ENCODE peak calls at places on chromosomes 3 and 15, in eight cellular contexts. B, Y, A, K, I, Z, H and M are unnamed samples.

GRCh38 chr3:158739078-158739477 is 6.8 kb upstream of the RARRES1 start:
- DNase-seq in B (no peak), H (no peak), Z (no peak), I (no peak), K (no peak), A (no peak), Y (no peak), M (no peak)

GRCh38 chr15:96472647-96473046 is 142.1 kb downstream of the NR2F2 start:
- DNase-seq in B (no peak), A (no peak), K (no peak), Y (no peak), I (no peak), Z (no peak), H (no peak), M (no peak)

GRCh38 chr3:42256135-42256819 is 9.7 kb downstream of the CCK start:
- DNase-seq in Z (no peak), B (peak; percentile 23), Y (no peak), H (no peak), K (no peak), I (no peak), A (no peak), M (peak; percentile 87)

GRCh38 chr3:131995936-131996335 is 38.9 kb downstream of the CPNE4 start:
- DNase-seq in H (no peak), Y (no peak), K (no peak), A (no peak), Z (no peak), B (no peak), I (no peak), M (no peak)

GRCh38 chr3:100789582-100789981 is 80.3 kb downstream of the TFG start:
- DNase-seq in H (no peak), K (no peak), B (no peak), Y (no peak), I (no peak), A (no peak), Z (no peak), M (no peak)

GRCh38 chr15:90412356-90413194 is 24.5 kb downstream of the IQGAP1 start:
- DNase-seq in A (peak; percentile 49), K (no peak), B (peak; percentile 47), Z (no peak), Y (no peak), H (peak; percentile 73), I (no peak), M (peak; percentile 98)

GRCh38 chr3:179563298-179563934 is 690 bp downstream of the ACTL6A start:
- DNase-seq in Y (peak; percentile 70), Z (peak; percentile 66), K (peak; percentile 53), I (no peak), H (peak; percentile 87), A (peak; percentile 64), B (peak; percentile 80), M (peak; percentile 68)

GRCh38 chr3:133964547-133964946 is 65.2 kb downstream of the SLCO2A1 start:
- DNase-seq in Y (no peak), I (no peak), A (no peak), H (no peak), B (peak; percentile 5), Z (no peak), K (no peak), M (no peak)

GRCh38 chr3:157146664-157147082 is 13.3 kb downstream of the CCNL1 start:
- DNase-seq in Z (no peak), Y (no peak), I (no peak), K (no peak), B (no peak), A (no peak), H (no peak), M (no peak)

GRCh38 chr3:98388147-98388546 is 2.3 kb upstream of the OR5K3 start:
- DNase-seq in B (no peak), H (no peak), A (no peak), I (no peak), Y (no peak), Z (no peak), K (no peak), M (peak; percentile 37)

GRCh38 chr3:12143949-12144504 is 14.7 kb downstream of the TIMP4 start:
- DNase-seq in H (no peak), K (peak; percentile 52), Y (peak; percentile 16), Z (peak; percentile 81), A (peak; percentile 39), I (peak; percentile 66), B (no peak), M (no peak)

GRCh38 chr15:84142888-84143337 is 92.7 kb upstream of the GOLGA6L4 start:
- DNase-seq in A (peak; percentile 84), Y (peak; percentile 84), H (peak; percentile 93), B (peak; percentile 90), Z (peak; percentile 54), K (peak; percentile 45), I (peak; percentile 39), M (peak; percentile 78)

DNA sequence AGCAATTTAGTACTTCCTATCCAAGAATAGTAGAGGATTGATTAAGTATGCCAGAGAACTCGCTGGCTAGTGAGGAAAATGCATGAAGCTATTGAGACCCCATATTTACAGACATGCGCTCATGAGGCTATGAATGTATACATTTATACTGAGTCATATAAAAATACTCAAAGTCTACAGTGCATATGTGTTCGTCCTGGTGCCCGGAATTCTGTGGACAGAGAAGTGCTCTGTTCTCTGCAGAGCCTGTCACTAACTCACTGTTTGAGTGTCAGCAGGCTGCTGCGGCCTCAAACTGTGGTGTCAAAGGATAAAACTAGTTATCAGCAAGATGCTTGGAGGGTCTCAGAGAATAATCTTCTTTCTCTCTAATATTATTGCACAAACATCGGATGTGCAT is 50.2 kb upstream of the TSC22D2 start:
- DNase-seq in Y (no peak), I (no peak), K (no peak), A (no peak), B (no peak), H (no peak), Z (no peak), M (no peak)
- H3K27ac ChIP-seq in Y (no peak overlapping the region), I (no peak overlapping the region), K (no peak overlapping the region), A (no peak overlapping the region), B (no peak overlapping the region), H (no peak overlapping the region), Z (no peak overlapping the region), M (no peak overlapping the region)

DNA sequence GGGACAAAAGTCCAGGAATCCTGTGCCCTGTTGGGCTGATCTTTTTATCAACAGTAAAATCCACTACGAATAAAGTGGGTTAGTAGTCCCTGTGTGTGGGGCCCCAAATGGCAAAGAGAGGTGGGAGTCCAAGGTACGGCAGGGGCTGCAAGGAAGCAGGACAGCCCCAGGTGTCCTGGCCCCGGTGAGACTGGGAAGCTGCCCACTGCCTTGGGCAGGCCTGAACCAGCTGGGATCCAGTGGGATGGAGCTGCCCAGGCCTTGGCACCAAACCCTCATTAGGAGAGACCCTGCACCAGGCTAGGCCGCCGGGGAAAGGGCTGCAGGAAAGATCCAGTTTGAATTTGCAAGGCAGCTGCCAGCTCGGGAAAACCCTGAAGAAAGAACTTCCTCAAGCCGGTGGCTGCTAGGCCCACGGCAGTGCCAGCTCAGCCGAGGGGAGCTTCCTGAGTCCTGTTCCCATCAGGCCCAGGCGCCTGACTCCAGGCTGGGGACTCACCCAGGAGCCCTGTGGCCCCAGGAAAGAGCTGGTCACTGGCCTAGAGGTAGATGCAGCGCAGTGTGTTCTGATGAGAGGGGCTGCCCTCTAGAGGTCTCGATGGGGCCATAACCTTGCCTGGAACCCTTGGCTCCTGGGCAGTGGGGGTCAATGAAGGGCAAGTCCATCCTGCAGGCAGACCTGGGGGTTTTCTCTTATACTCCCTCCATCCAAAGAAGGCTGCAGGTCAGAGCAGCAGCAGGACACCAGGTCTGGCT is 14.4 kb upstream of the GNAI2 start:
- DNase-seq in I (no peak), Y (no peak), A (peak; percentile 59), B (no peak), H (peak; percentile 91), K (no peak), Z (no peak), M (no peak)
- TF ChIP-seq CTCF in I (no peak), Y (peak; percentile 8), A (no peak), B (no peak), H (peak; percentile 74), K (no peak), Z (no peak), M (no peak)

GRCh38 chr3:58173029-58173669 is 37.6 kb downstream of the DNASE1L3 start:
- DNase-seq in A (no peak), H (peak; percentile 64), Z (no peak), I (no peak), K (no peak), Y (no peak), B (no peak), M (no peak)
- H3K27ac ChIP-seq in A (peak overlapping the region; percentile 77), H (no peak overlapping the region), Z (no peak overlapping the region), I (no peak overlapping the region), K (peak overlapping the region; percentile 29), Y (peak overlapping the region; percentile 87), B (peak overlapping the region; percentile 98), M (no peak overlapping the region)

DNA sequence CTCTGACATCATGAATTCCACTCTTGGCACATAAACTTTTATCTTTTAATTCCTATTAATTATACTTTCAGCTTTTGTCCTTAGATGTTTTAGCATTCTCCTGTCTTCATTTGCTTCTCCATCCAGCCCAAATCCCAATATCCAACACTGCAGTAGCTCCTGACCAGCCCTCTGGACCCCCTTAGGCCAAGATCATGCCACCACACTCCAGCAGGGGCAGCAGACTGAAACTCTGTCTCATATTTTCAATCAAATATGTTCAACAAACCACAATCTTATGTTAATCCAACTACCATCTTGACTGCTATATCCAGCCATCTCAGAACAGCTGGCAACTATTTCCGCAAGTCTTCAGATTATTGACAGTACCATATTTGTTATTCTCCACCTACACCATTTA is 315.8 kb upstream of the ROBO2 start:
- DNase-seq in A (no peak), Y (no peak), Z (no peak), I (no peak), H (peak; percentile 43), K (no peak), B (no peak), M (no peak)
- TF ChIP-seq CTCF in A (no peak), Y (no peak), Z (no peak), I (peak; percentile 17), H (peak; percentile 68), K (no peak), B (no peak), M (no peak)

GRCh38 chr15:37079726-37080125 is 20.6 kb downstream of the MEIS2 start:
- DNase-seq in I (no peak), K (no peak), Z (no peak), H (no peak), Y (no peak), A (no peak), B (no peak), M (no peak)

GRCh38 chr15:37078000-37078399 is 22.3 kb downstream of the MEIS2 start:
- DNase-seq in Z (no peak), Y (no peak), K (no peak), A (no peak), I (no peak), H (no peak), B (no peak), M (no peak)

GRCh38 chr15:37078566-37078965 is 21.8 kb downstream of the MEIS2 start:
- DNase-seq in B (no peak), Z (no peak), H (no peak), A (no peak), K (no peak), Y (no peak), I (no peak), M (no peak)

GRCh38 chr15:37075777-37076176 is 24.6 kb downstream of the MEIS2 start:
- DNase-seq in H (no peak), A (no peak), K (no peak), I (no peak), B (no peak), Z (no peak), Y (no peak), M (no peak)

GRCh38 chr15:37076543-37076942 is 23.8 kb downstream of the MEIS2 start:
- DNase-seq in H (no peak), Y (no peak), A (no peak), Z (no peak), I (no peak), K (no peak), B (no peak), M (no peak)
- H3K27ac ChIP-seq in H (no peak overlapping the region), Y (no peak overlapping the region), A (no peak overlapping the region), Z (no peak overlapping the region), I (no peak overlapping the region), K (no peak overlapping the region), B (no peak overlapping the region), M (no peak overlapping the region)